ENCODE peak calls at places on chromosomes 1 and 21, in five cellular contexts. V, U, N, Q and X are unnamed samples.

GRCh38 chr21:33769057-33769456 is 126.8 kb downstream of the ITSN1 start:
- DNase-seq in V (no peak), U (no peak), N (no peak), Q (no peak), X (no peak)

GRCh38 chr1:3534803-3535637 is 76.3 kb downstream of the MEGF6 start:
- DNase-seq in V (no peak), U (no peak), N (no peak), Q (no peak), X (no peak)

GRCh38 chr21:45974073-45975016 is 7.2 kb upstream of the COL6A1 start:
- DNase-seq in V (peak), U (peak), N (peak), Q (peak), X (peak)

GRCh38 chr1:221392453-221392852 is 349.4 kb downstream of the DUSP10 start:
- DNase-seq in V (no peak), U (peak), N (peak), Q (peak), X (peak)

GRCh38 chr1:216766633-216767325 is 43.5 kb upstream of the ESRRG start:
- DNase-seq in V (no peak), U (no peak), N (no peak), Q (no peak), X (no peak)

GRCh38 chr1:226406401-226406881 is 1.5 kb downstream of the PARP1 start:
- DNase-seq in V (peak), U (no peak), N (no peak), Q (no peak), X (peak)

GRCh38 chr21:35476616-35477395 is 427.7 kb upstream of the RUNX1 start:
- DNase-seq in V (no peak), U (no peak), N (no peak), Q (peak), X (no peak)

GRCh38 chr1:45148209-45148608 is 58.2 kb downstream of the ZSWIM5 start:
- DNase-seq in V (no peak), U (no peak), N (no peak), Q (peak), X (no peak)

GRCh38 chr21:33402011-33402979 is 918 bp upstream of the IFNGR2 start:
- DNase-seq in V (peak), U (peak), N (peak), Q (peak), X (peak)

GRCh38 chr1:173508541-173508940 is 31.4 kb downstream of the PRDX6 start:
- DNase-seq in V (no peak), U (no peak), N (no peak), Q (no peak), X (no peak)

GRCh38 chr1:113721010-113721409 is 38.3 kb downstream of the PHTF1 start:
- DNase-seq in V (no peak), U (no peak), N (no peak), Q (no peak), X (no peak)

GRCh38 chr21:36113647-36114428 is 21.0 kb upstream of the CBR3 start:
- DNase-seq in V (no peak), U (no peak), N (no peak), Q (no peak), X (no peak)

DNA sequence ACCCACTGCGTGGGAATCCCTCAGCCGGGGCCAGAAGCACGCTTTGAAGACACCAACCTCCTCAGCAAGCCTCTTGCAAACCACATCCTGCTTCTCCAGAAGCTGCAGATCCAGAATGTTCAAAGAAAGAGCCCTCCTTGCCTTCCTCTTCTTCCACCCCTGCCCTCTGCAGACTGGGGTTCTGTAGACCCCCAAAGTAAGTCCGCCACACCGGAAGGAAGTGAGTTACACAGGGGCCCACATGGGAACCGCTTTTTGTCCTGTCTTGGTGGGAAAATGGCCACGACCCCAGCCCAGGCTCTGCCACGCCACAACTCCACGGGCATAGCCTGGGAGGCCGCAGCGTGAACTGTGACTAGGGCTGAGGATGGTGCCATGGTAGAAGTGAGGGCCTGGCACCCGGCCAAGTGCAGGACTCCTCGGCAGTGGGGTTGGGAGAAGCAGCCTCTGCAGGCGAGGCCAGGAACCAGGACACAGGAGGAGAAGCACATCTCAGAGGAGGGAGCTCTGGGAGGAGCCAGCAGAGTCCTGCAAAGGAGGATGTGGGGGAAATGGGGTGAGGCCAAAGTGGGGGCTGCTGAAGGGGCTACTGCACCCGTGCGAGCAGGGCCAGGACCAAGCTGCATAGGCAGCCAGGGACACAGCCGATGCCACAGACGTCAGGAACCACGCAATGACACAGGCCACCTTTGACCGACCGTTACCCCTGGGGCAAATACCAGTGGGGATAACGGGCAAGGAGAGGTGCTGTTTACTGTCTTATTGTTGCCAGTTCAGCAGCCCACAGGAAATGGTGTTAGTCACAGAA is 30.9 kb downstream of the PDE9A start:
- DNase-seq in V (no peak), U (no peak), N (no peak), Q (no peak), X (no peak)
- H3K4me3 ChIP-seq in V (no peak), U (no peak), N (no peak), Q (no peak), X (no peak)

GRCh38 chr21:16533692-16534407 is 804.1 kb downstream of the USP25 start:
- DNase-seq in V (no peak), U (no peak), N (no peak), Q (no peak), X (no peak)
- H3K4me3 ChIP-seq in V (no peak), U (peak), N (peak), Q (peak), X (no peak)

GRCh38 chr1:31761883-31762282 is 2.3 kb downstream of the ADGRB2 start:
- DNase-seq in V (no peak), U (no peak), N (no peak), Q (peak), X (no peak)

GRCh38 chr1:31762323-31762722 is 1.8 kb downstream of the ADGRB2 start:
- DNase-seq in V (no peak), U (no peak), N (no peak), Q (no peak), X (no peak)

GRCh38 chr1:31764307-31765040 is at the start of gene ADGRB2:
- DNase-seq in V (peak), U (no peak), N (no peak), Q (no peak), X (no peak)

GRCh38 chr1:31763671-31764306 is 351 bp downstream of the ADGRB2 start:
- DNase-seq in V (peak), U (no peak), N (no peak), Q (no peak), X (no peak)

GRCh38 chr1:31762726-31763670 is 1.1 kb downstream of the ADGRB2 start:
- DNase-seq in V (peak), U (peak), N (peak), Q (peak), X (no peak)
- H3K4me3 ChIP-seq in V (peak), U (peak), N (peak), Q (peak), X (no peak)

GRCh38 chr1:161068306-161069200 is 1.1 kb downstream of the ARHGAP30 start:
- DNase-seq in V (no peak), U (peak), N (peak), Q (no peak), X (no peak)
- H3K4me3 ChIP-seq in V (no peak), U (peak), N (peak), Q (no peak), X (peak)

GRCh38 chr1:110253213-110253612 is 43.1 kb downstream of the KCNC4 start:
- DNase-seq in V (no peak), U (no peak), N (no peak), Q (no peak), X (no peak)

GRCh38 chr1:110250749-110251148 is 40.6 kb downstream of the KCNC4 start:
- DNase-seq in V (no peak), U (no peak), N (no peak), Q (no peak), X (peak)

GRCh38 chr1:110249256-110249655 is 39.1 kb downstream of the KCNC4 start:
- DNase-seq in V (no peak), U (peak), N (no peak), Q (no peak), X (no peak)

GRCh38 chr1:110248746-110249145 is 38.6 kb downstream of the KCNC4 start:
- DNase-seq in V (no peak), U (no peak), N (no peak), Q (no peak), X (no peak)

DNA sequence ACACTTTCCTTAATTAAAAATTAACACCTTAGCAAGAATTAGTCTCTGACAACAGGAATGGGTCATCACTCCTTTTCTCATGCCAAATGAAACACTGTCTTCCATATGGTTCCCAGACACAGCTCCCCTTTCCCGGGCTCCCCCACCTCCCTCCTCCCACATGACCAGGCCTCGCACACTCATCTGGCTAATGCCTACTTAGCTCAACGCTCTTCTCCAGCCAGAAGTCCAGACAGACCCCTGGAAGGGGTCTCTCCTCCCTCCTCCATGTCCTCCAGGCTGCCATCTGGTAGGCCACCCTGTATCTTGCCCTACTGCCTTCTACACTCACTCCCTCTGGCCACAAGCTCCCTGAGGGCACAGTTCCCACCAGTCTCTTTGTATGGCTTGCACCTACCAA is 39.9 kb downstream of the KCNC4 start:
- DNase-seq in V (no peak), U (peak), N (no peak), Q (no peak), X (peak)
- H3K4me3 ChIP-seq in V (no peak), U (no peak), N (no peak), Q (no peak), X (no peak)

GRCh38 chr1:101237229-101237837 is 514 bp downstream of the S1PR1 start:
- DNase-seq in V (peak), U (no peak), N (peak), Q (peak), X (no peak)
- H3K4me3 ChIP-seq in V (peak), U (peak), N (peak), Q (peak), X (peak)

GRCh38 chr1:241836944-241837343 is 11.1 kb upstream of the EXO1 start:
- DNase-seq in V (no peak), U (no peak), N (no peak), Q (no peak), X (no peak)
- H3K4me3 ChIP-seq in V (no peak), U (no peak), N (no peak), Q (no peak), X (no peak)

GRCh38 chr1:1782399-1783221 is 4.3 kb upstream of the NADK start:
- DNase-seq in V (peak), U (peak), N (peak), Q (peak), X (peak)
- H3K4me3 ChIP-seq in V (peak), U (peak), N (peak), Q (no peak), X (peak)

GRCh38 chr1:230342019-230342418 is 84.1 kb downstream of the PGBD5 start:
- DNase-seq in V (no peak), U (no peak), N (no peak), Q (no peak), X (no peak)
- H3K4me3 ChIP-seq in V (no peak), U (no peak), N (no peak), Q (no peak), X (no peak)

DNA sequence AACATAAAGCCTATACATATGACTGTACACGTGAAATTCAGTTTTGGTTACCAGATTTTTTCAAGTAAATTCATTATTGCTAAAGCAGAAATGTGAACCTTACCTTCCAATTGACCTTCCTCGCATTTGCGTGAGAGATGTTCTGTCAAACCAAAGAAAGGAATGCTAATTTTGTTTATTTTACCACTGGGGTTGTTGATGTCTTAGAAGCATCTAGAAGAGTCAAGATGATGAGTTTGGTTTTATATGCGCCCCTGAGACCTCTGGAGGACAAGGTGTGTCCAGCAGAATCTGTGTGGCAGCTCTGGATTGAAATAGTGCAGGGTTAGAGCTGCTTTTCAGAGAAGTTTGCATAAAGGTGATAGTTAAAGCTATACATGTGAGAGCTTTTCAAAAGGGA is 48.4 kb downstream of the ZBTB40 start:
- DNase-seq in V (no peak), U (no peak), N (no peak), Q (no peak), X (no peak)
- H3K4me3 ChIP-seq in V (no peak), U (no peak), N (no peak), Q (no peak), X (no peak)